ENCODE peak calls at places on chromosome 6, in eight cellular contexts. One of them, this sample, is unnamed.

GRCh38 chr6:27452496-27452897 is 20.4 kb downstream of the ZNF184 start:
- DNase-seq in stimulated activated CD4-positive, alpha-beta T cell treated with anti-CD3 and anti-CD28 coated beads, Interleukin-1b, Interleukin-23, amount 100 ng/mL, for 4 hours: no peak
- DNase-seq in HepG2: no peak
- DNase-seq in germinal center: no peak
- DNase-seq in stimulated activated effector memory CD8-positive, alpha-beta T cell treated with anti-CD3 and anti-CD28 coated beads, Interleukin-12 subunit alpha, Interleukin-12 subunit beta, amount 100 ng/mL, for 72 hours: no peak
- DNase-seq in left cardiac atrium: no peak
- DNase-seq in stimulated activated CD8-positive, alpha-beta memory T cell treated with anti-CD3 and anti-CD28 coated beads, Interleukin-2, amount 100 ng/mL, for 48 hours: no peak
- DNase-seq in memory B cell: no peak
- DNase-seq in this sample: no peak

GRCh38 chr6:148146717-148147116 is 195.9 kb upstream of the SASH1 start:
- DNase-seq in stimulated activated CD4-positive, alpha-beta T cell treated with anti-CD3 and anti-CD28 coated beads, Interleukin-1b, Interleukin-23, amount 100 ng/mL, for 4 hours: peak; percentile 32
- DNase-seq in HepG2: no peak
- DNase-seq in germinal center: no peak
- DNase-seq in stimulated activated effector memory CD8-positive, alpha-beta T cell treated with anti-CD3 and anti-CD28 coated beads, Interleukin-12 subunit alpha, Interleukin-12 subunit beta, amount 100 ng/mL, for 72 hours: peak; percentile 54
- DNase-seq in left cardiac atrium: no peak
- DNase-seq in stimulated activated CD8-positive, alpha-beta memory T cell treated with anti-CD3 and anti-CD28 coated beads, Interleukin-2, amount 100 ng/mL, for 48 hours: peak; percentile 23
- DNase-seq in memory B cell: no peak
- DNase-seq in this sample: peak; percentile 57

GRCh38 chr6:117512056-117512828 is 29.8 kb downstream of the DCBLD1 start:
- DNase-seq in stimulated activated CD4-positive, alpha-beta T cell treated with anti-CD3 and anti-CD28 coated beads, Interleukin-1b, Interleukin-23, amount 100 ng/mL, for 4 hours: no peak
- DNase-seq in HepG2: no peak
- DNase-seq in germinal center: no peak
- DNase-seq in stimulated activated effector memory CD8-positive, alpha-beta T cell treated with anti-CD3 and anti-CD28 coated beads, Interleukin-12 subunit alpha, Interleukin-12 subunit beta, amount 100 ng/mL, for 72 hours: no peak
- DNase-seq in left cardiac atrium: no peak
- DNase-seq in stimulated activated CD8-positive, alpha-beta memory T cell treated with anti-CD3 and anti-CD28 coated beads, Interleukin-2, amount 100 ng/mL, for 48 hours: no peak
- DNase-seq in memory B cell: no peak
- DNase-seq in this sample: no peak

GRCh38 chr6:10954590-10955010 is 67.7 kb downstream of the SYCP2L start:
- DNase-seq in stimulated activated CD4-positive, alpha-beta T cell treated with anti-CD3 and anti-CD28 coated beads, Interleukin-1b, Interleukin-23, amount 100 ng/mL, for 4 hours: peak; percentile 64
- DNase-seq in HepG2: peak; percentile 82
- DNase-seq in germinal center: peak; percentile 75
- DNase-seq in stimulated activated effector memory CD8-positive, alpha-beta T cell treated with anti-CD3 and anti-CD28 coated beads, Interleukin-12 subunit alpha, Interleukin-12 subunit beta, amount 100 ng/mL, for 72 hours: peak; percentile 85
- DNase-seq in left cardiac atrium: peak; percentile 73
- DNase-seq in stimulated activated CD8-positive, alpha-beta memory T cell treated with anti-CD3 and anti-CD28 coated beads, Interleukin-2, amount 100 ng/mL, for 48 hours: peak; percentile 67
- DNase-seq in memory B cell: peak; percentile 67
- DNase-seq in this sample: peak; percentile 43

GRCh38 chr6:152270301-152270925 is 366.7 kb downstream of the SYNE1 start:
- DNase-seq in stimulated activated CD4-positive, alpha-beta T cell treated with anti-CD3 and anti-CD28 coated beads, Interleukin-1b, Interleukin-23, amount 100 ng/mL, for 4 hours: no peak
- DNase-seq in HepG2: no peak
- DNase-seq in germinal center: no peak
- DNase-seq in stimulated activated effector memory CD8-positive, alpha-beta T cell treated with anti-CD3 and anti-CD28 coated beads, Interleukin-12 subunit alpha, Interleukin-12 subunit beta, amount 100 ng/mL, for 72 hours: no peak
- DNase-seq in left cardiac atrium: no peak
- DNase-seq in stimulated activated CD8-positive, alpha-beta memory T cell treated with anti-CD3 and anti-CD28 coated beads, Interleukin-2, amount 100 ng/mL, for 48 hours: no peak
- DNase-seq in memory B cell: no peak
- DNase-seq in this sample: no peak

GRCh38 chr6:89411019-89411268 is 1.1 kb downstream of the RRAGD start:
- DNase-seq in stimulated activated CD4-positive, alpha-beta T cell treated with anti-CD3 and anti-CD28 coated beads, Interleukin-1b, Interleukin-23, amount 100 ng/mL, for 4 hours: peak; percentile 12
- DNase-seq in HepG2: no peak
- DNase-seq in germinal center: no peak
- DNase-seq in stimulated activated effector memory CD8-positive, alpha-beta T cell treated with anti-CD3 and anti-CD28 coated beads, Interleukin-12 subunit alpha, Interleukin-12 subunit beta, amount 100 ng/mL, for 72 hours: no peak
- DNase-seq in left cardiac atrium: no peak
- DNase-seq in stimulated activated CD8-positive, alpha-beta memory T cell treated with anti-CD3 and anti-CD28 coated beads, Interleukin-2, amount 100 ng/mL, for 48 hours: no peak
- DNase-seq in memory B cell: peak; percentile 19
- DNase-seq in this sample: no peak

GRCh38 chr6:30543824-30544223 is 12.5 kb downstream of the GNL1 start:
- DNase-seq in stimulated activated CD4-positive, alpha-beta T cell treated with anti-CD3 and anti-CD28 coated beads, Interleukin-1b, Interleukin-23, amount 100 ng/mL, for 4 hours: no peak
- DNase-seq in HepG2: no peak
- DNase-seq in germinal center: no peak
- DNase-seq in stimulated activated effector memory CD8-positive, alpha-beta T cell treated with anti-CD3 and anti-CD28 coated beads, Interleukin-12 subunit alpha, Interleukin-12 subunit beta, amount 100 ng/mL, for 72 hours: no peak
- DNase-seq in left cardiac atrium: no peak
- DNase-seq in stimulated activated CD8-positive, alpha-beta memory T cell treated with anti-CD3 and anti-CD28 coated beads, Interleukin-2, amount 100 ng/mL, for 48 hours: no peak
- DNase-seq in memory B cell: no peak
- DNase-seq in this sample: no peak

GRCh38 chr6:124226396-124226795 is 422.7 kb downstream of the NKAIN2 start:
- DNase-seq in stimulated activated CD4-positive, alpha-beta T cell treated with anti-CD3 and anti-CD28 coated beads, Interleukin-1b, Interleukin-23, amount 100 ng/mL, for 4 hours: no peak
- DNase-seq in HepG2: no peak
- DNase-seq in germinal center: no peak
- DNase-seq in stimulated activated effector memory CD8-positive, alpha-beta T cell treated with anti-CD3 and anti-CD28 coated beads, Interleukin-12 subunit alpha, Interleukin-12 subunit beta, amount 100 ng/mL, for 72 hours: no peak
- DNase-seq in left cardiac atrium: no peak
- DNase-seq in stimulated activated CD8-positive, alpha-beta memory T cell treated with anti-CD3 and anti-CD28 coated beads, Interleukin-2, amount 100 ng/mL, for 48 hours: no peak
- DNase-seq in memory B cell: no peak
- DNase-seq in this sample: no peak

GRCh38 chr6:29722773-29723665 is at the start of gene HLA-F:
- DNase-seq in stimulated activated CD4-positive, alpha-beta T cell treated with anti-CD3 and anti-CD28 coated beads, Interleukin-1b, Interleukin-23, amount 100 ng/mL, for 4 hours: peak; percentile 63
- DNase-seq in HepG2: peak; percentile 63
- DNase-seq in germinal center: peak; percentile 88
- DNase-seq in stimulated activated effector memory CD8-positive, alpha-beta T cell treated with anti-CD3 and anti-CD28 coated beads, Interleukin-12 subunit alpha, Interleukin-12 subunit beta, amount 100 ng/mL, for 72 hours: peak; percentile 89
- DNase-seq in left cardiac atrium: peak; percentile 89
- DNase-seq in stimulated activated CD8-positive, alpha-beta memory T cell treated with anti-CD3 and anti-CD28 coated beads, Interleukin-2, amount 100 ng/mL, for 48 hours: peak; percentile 64
- DNase-seq in memory B cell: peak; percentile 86
- DNase-seq in this sample: peak; percentile 72

GRCh38 chr6:125728739-125729138 is 20.7 kb upstream of the HEY2 start:
- DNase-seq in stimulated activated CD4-positive, alpha-beta T cell treated with anti-CD3 and anti-CD28 coated beads, Interleukin-1b, Interleukin-23, amount 100 ng/mL, for 4 hours: no peak
- DNase-seq in HepG2: no peak
- DNase-seq in germinal center: no peak
- DNase-seq in stimulated activated effector memory CD8-positive, alpha-beta T cell treated with anti-CD3 and anti-CD28 coated beads, Interleukin-12 subunit alpha, Interleukin-12 subunit beta, amount 100 ng/mL, for 72 hours: no peak
- DNase-seq in left cardiac atrium: no peak
- DNase-seq in stimulated activated CD8-positive, alpha-beta memory T cell treated with anti-CD3 and anti-CD28 coated beads, Interleukin-2, amount 100 ng/mL, for 48 hours: no peak
- DNase-seq in memory B cell: no peak
- DNase-seq in this sample: no peak

GRCh38 chr6:44569931-44570385 is 182.5 kb downstream of the CDC5L start:
- DNase-seq in stimulated activated CD4-positive, alpha-beta T cell treated with anti-CD3 and anti-CD28 coated beads, Interleukin-1b, Interleukin-23, amount 100 ng/mL, for 4 hours: no peak
- DNase-seq in HepG2: no peak
- DNase-seq in germinal center: no peak
- DNase-seq in stimulated activated effector memory CD8-positive, alpha-beta T cell treated with anti-CD3 and anti-CD28 coated beads, Interleukin-12 subunit alpha, Interleukin-12 subunit beta, amount 100 ng/mL, for 72 hours: no peak
- DNase-seq in left cardiac atrium: peak; percentile 70
- DNase-seq in stimulated activated CD8-positive, alpha-beta memory T cell treated with anti-CD3 and anti-CD28 coated beads, Interleukin-2, amount 100 ng/mL, for 48 hours: no peak
- DNase-seq in memory B cell: no peak
- DNase-seq in this sample: no peak

GRCh38 chr6:61679625-61680024 is 606.4 kb downstream of the KHDRBS2 start:
- DNase-seq in stimulated activated CD4-positive, alpha-beta T cell treated with anti-CD3 and anti-CD28 coated beads, Interleukin-1b, Interleukin-23, amount 100 ng/mL, for 4 hours: no peak
- DNase-seq in HepG2: no peak
- DNase-seq in germinal center: no peak
- DNase-seq in stimulated activated effector memory CD8-positive, alpha-beta T cell treated with anti-CD3 and anti-CD28 coated beads, Interleukin-12 subunit alpha, Interleukin-12 subunit beta, amount 100 ng/mL, for 72 hours: no peak
- DNase-seq in left cardiac atrium: no peak
- DNase-seq in stimulated activated CD8-positive, alpha-beta memory T cell treated with anti-CD3 and anti-CD28 coated beads, Interleukin-2, amount 100 ng/mL, for 48 hours: no peak
- DNase-seq in memory B cell: no peak
- DNase-seq in this sample: no peak

GRCh38 chr6:170471458-170471857 is 81.6 kb downstream of the PSMB1 start:
- DNase-seq in stimulated activated CD4-positive, alpha-beta T cell treated with anti-CD3 and anti-CD28 coated beads, Interleukin-1b, Interleukin-23, amount 100 ng/mL, for 4 hours: no peak
- DNase-seq in HepG2: no peak
- DNase-seq in germinal center: no peak
- DNase-seq in stimulated activated effector memory CD8-positive, alpha-beta T cell treated with anti-CD3 and anti-CD28 coated beads, Interleukin-12 subunit alpha, Interleukin-12 subunit beta, amount 100 ng/mL, for 72 hours: no peak
- DNase-seq in left cardiac atrium: no peak
- DNase-seq in stimulated activated CD8-positive, alpha-beta memory T cell treated with anti-CD3 and anti-CD28 coated beads, Interleukin-2, amount 100 ng/mL, for 48 hours: no peak
- DNase-seq in memory B cell: no peak
- DNase-seq in this sample: no peak

GRCh38 chr6:117547688-117548621 is 54.4 kb downstream of the GOPC start:
- DNase-seq in stimulated activated CD4-positive, alpha-beta T cell treated with anti-CD3 and anti-CD28 coated beads, Interleukin-1b, Interleukin-23, amount 100 ng/mL, for 4 hours: peak; percentile 22
- DNase-seq in HepG2: no peak
- DNase-seq in germinal center: peak; percentile 24
- DNase-seq in stimulated activated effector memory CD8-positive, alpha-beta T cell treated with anti-CD3 and anti-CD28 coated beads, Interleukin-12 subunit alpha, Interleukin-12 subunit beta, amount 100 ng/mL, for 72 hours: peak; percentile 70
- DNase-seq in left cardiac atrium: peak; percentile 71
- DNase-seq in stimulated activated CD8-positive, alpha-beta memory T cell treated with anti-CD3 and anti-CD28 coated beads, Interleukin-2, amount 100 ng/mL, for 48 hours: no peak
- DNase-seq in memory B cell: peak; percentile 15
- DNase-seq in this sample: peak; percentile 27

GRCh38 chr6:7269816-7270215 is 43.2 kb downstream of the SSR1 start:
- DNase-seq in stimulated activated CD4-positive, alpha-beta T cell treated with anti-CD3 and anti-CD28 coated beads, Interleukin-1b, Interleukin-23, amount 100 ng/mL, for 4 hours: no peak
- DNase-seq in HepG2: no peak
- DNase-seq in germinal center: no peak
- DNase-seq in stimulated activated effector memory CD8-positive, alpha-beta T cell treated with anti-CD3 and anti-CD28 coated beads, Interleukin-12 subunit alpha, Interleukin-12 subunit beta, amount 100 ng/mL, for 72 hours: no peak
- DNase-seq in left cardiac atrium: no peak
- DNase-seq in stimulated activated CD8-positive, alpha-beta memory T cell treated with anti-CD3 and anti-CD28 coated beads, Interleukin-2, amount 100 ng/mL, for 48 hours: no peak
- DNase-seq in memory B cell: no peak
- DNase-seq in this sample: no peak

GRCh38 chr6:133128191-133128590 is 113.0 kb upstream of the EYA4 start:
- DNase-seq in stimulated activated CD4-positive, alpha-beta T cell treated with anti-CD3 and anti-CD28 coated beads, Interleukin-1b, Interleukin-23, amount 100 ng/mL, for 4 hours: no peak
- DNase-seq in HepG2: peak; percentile 25
- DNase-seq in germinal center: no peak
- DNase-seq in stimulated activated effector memory CD8-positive, alpha-beta T cell treated with anti-CD3 and anti-CD28 coated beads, Interleukin-12 subunit alpha, Interleukin-12 subunit beta, amount 100 ng/mL, for 72 hours: no peak
- DNase-seq in left cardiac atrium: peak; percentile 23
- DNase-seq in stimulated activated CD8-positive, alpha-beta memory T cell treated with anti-CD3 and anti-CD28 coated beads, Interleukin-2, amount 100 ng/mL, for 48 hours: no peak
- DNase-seq in memory B cell: no peak
- DNase-seq in this sample: no peak